ENCODE peak calls at places on chromosomes 11 and 22, in six cellular contexts. S is breast epithelium, G is sigmoid colon, X is transverse colon, I is GM23338, K is prostate gland. E is an unnamed sample.

GRCh38 chr11:1481483-1481825 is 5.1 kb downstream of the MOB2 start:
- DNase-seq in S (no peak), G (peak; percentile 86), X (no peak), I (no peak), K (no peak), E (no peak)

GRCh38 chr11:57417056-57417455 is 9.9 kb downstream of the SLC43A3 start:
- DNase-seq in S (no peak), G (peak; percentile 70), X (no peak), I (no peak), K (no peak), E (peak; percentile 46)

GRCh38 chr11:94926698-94927237 is 46.6 kb downstream of the CWC15 start:
- DNase-seq in S (peak; percentile 59), G (peak; percentile 93), X (peak; percentile 43), I (peak; percentile 25), K (peak; percentile 9), E (no peak)

GRCh38 chr11:22674470-22675426 is 8.3 kb downstream of the GAS2 start:
- DNase-seq in S (no peak), G (no peak), X (no peak), I (no peak), K (no peak), E (no peak)

GRCh38 chr11:103994111-103994510 is 42.3 kb upstream of the DDI1 start:
- DNase-seq in S (no peak), G (no peak), X (no peak), I (no peak), K (no peak), E (no peak)

GRCh38 chr22:50262460-50262911 is 1.0 kb upstream of the MAPK12 start:
- DNase-seq in S (no peak), G (no peak), X (no peak), I (no peak), K (no peak), E (no peak)

GRCh38 chr22:21587803-21588611 is 20.5 kb downstream of the UBE2L3 start:
- DNase-seq in S (no peak), G (no peak), X (peak; percentile 22), I (no peak), K (no peak), E (no peak)

GRCh38 chr11:17839450-17839849 is 104.9 kb downstream of the KCNC1 start:
- DNase-seq in S (no peak), G (no peak), X (no peak), I (no peak), K (peak; percentile 12), E (no peak)

GRCh38 chr11:76206327-76207081 is at the start of gene WNT11:
- DNase-seq in S (no peak), G (no peak), X (peak; percentile 82), I (peak; percentile 78), K (peak; percentile 52), E (no peak)

GRCh38 chr11:119745112-119745511 is 16.1 kb upstream of the NECTIN1 start:
- DNase-seq in S (no peak), G (no peak), X (no peak), I (no peak), K (no peak), E (no peak)

GRCh38 chr11:69866648-69867047 is 47.4 kb upstream of the FGF3 start:
- DNase-seq in S (no peak), G (no peak), X (no peak), I (no peak), K (no peak), E (no peak)

GRCh38 chr11:121141051-121141450 is 40.0 kb downstream of the TECTA start:
- DNase-seq in S (no peak), G (no peak), X (no peak), I (no peak), K (no peak), E (no peak)

GRCh38 chr11:121451982-121452608 is at the start of gene SORL1:
- DNase-seq in S (peak; percentile 81), G (peak; percentile 85), X (peak; percentile 83), I (peak; percentile 93), K (peak; percentile 85), E (peak; percentile 74)

GRCh38 chr11:109704432-109704831 is 282.4 kb downstream of the C11orf87 start:
- DNase-seq in S (no peak), G (no peak), X (no peak), I (no peak), K (no peak), E (no peak)

GRCh38 chr11:68146704-68147474 is 25.7 kb upstream of the CHKA start:
- DNase-seq in S (no peak), G (no peak), X (peak; percentile 84), I (no peak), K (peak; percentile 60), E (peak; percentile 44)

GRCh38 chr11:111684259-111684658 is 81.9 kb downstream of the PPP2R1B start:
- DNase-seq in S (no peak), G (no peak), X (no peak), I (no peak), K (no peak), E (no peak)

GRCh38 chr11:61541568-61541967 is 33.0 kb downstream of the LRRC10B start:
- DNase-seq in S (no peak), G (no peak), X (no peak), I (peak; percentile 80), K (no peak), E (peak; percentile 33)

DNA sequence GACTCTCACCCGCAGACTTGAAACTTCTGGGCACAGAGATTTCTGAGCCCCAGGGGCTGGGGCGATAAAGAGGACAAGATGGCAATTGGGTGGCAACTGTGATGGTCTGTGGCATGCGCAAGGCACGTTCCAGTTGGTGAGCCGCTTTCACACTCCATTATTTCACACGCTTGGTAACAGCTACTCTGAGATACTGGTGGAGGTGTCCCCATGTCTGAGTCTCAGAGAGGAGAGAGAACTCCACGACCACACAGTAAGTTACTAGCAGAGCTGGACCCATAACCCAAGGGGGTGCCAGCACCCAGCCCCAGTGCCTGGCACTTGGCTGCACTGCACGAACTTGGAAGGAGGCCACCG is 6.0 kb upstream of the KCNJ4 start:
- DNase-seq in S (no peak), G (no peak), X (no peak), I (no peak), K (no peak), E (no peak)
- H3K4me3 ChIP-seq in S (no peak overlapping the region), G (peak overlapping the region; percentile 11), X (no peak overlapping the region), I (peak overlapping the region; percentile 51), K (no peak overlapping the region), E (no peak overlapping the region)

DNA sequence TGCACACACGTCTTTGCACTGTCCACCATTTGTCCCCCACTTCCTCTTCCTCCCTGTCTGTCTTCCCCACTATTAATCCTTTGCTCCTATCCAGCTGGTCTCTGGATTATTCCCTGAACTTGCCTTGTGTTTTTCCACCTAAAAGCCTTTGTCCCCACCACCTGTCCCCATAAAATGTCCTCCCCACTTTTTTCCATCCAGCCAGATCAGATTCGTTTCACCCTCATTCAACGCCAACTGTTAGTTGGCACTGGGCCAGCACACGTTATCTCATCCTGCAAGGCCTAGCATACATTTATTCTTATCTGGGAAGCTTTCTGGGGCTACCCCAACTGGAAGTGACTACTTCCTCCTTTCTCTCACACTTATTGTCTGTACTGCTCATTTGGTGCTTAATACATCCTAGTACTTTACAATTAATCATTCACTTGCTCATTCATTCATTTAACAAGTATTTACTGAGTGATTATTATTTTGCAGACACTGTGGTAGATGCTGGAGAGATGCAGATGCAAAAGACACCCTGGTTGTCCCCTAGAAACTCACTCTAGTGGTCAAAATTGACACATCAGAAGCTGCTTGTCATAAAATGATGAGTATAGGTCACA is 96.2 kb downstream of the RASSF10 start:
- DNase-seq in S (no peak), G (no peak), X (peak; percentile 22), I (no peak), K (no peak), E (peak; percentile 47)
- TF ChIP-seq POLR2AphosphoS5 in S (no peak), G (no peak), X (no peak), I (no peak), K (no peak), E (peak; percentile 41)

GRCh38 chr22:32843300-32843699 is 41.8 kb downstream of the TIMP3 start:
- DNase-seq in S (no peak), G (no peak), X (no peak), I (no peak), K (no peak), E (no peak)
- H3K4me3 ChIP-seq in S (no peak overlapping the region), G (no peak overlapping the region), X (no peak overlapping the region), I (no peak overlapping the region), K (no peak overlapping the region), E (no peak overlapping the region)

GRCh38 chr11:12812849-12813248 is 138.6 kb downstream of the TEAD1 start:
- DNase-seq in S (no peak), G (no peak), X (no peak), I (no peak), K (no peak), E (no peak)

GRCh38 chr11:12808519-12808918 is 134.3 kb downstream of the TEAD1 start:
- DNase-seq in S (no peak), G (no peak), X (no peak), I (no peak), K (no peak), E (no peak)

GRCh38 chr11:12807621-12808020 is 133.4 kb downstream of the TEAD1 start:
- DNase-seq in S (no peak), G (no peak), X (no peak), I (no peak), K (no peak), E (no peak)

GRCh38 chr11:12811861-12812260 is 137.6 kb downstream of the TEAD1 start:
- DNase-seq in S (no peak), G (no peak), X (no peak), I (no peak), K (no peak), E (no peak)

DNA sequence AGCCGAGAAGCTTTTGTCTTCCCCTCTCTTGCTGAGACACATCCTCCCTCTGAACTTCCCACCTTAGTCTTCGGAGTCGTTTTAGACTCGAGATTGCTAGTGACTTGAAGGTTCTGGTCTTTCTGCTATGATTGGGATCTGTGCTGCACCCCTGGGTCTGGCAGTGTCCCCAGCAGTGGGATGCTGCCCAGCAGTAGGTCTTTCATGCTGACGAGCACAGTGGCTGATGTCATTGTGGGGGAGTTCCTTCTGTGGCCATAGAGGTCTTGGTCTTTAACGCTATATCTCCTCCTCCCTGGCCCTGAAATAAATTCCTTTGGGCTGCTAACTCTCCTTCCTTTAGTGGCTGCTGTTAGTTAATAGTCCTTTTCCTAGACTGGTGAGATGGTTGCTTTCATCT is 136.3 kb downstream of the TEAD1 start:
- DNase-seq in S (no peak), G (no peak), X (no peak), I (no peak), K (no peak), E (no peak)
- TF ChIP-seq POLR2AphosphoS5 in S (no peak), G (no peak), X (no peak), I (no peak), K (no peak), E (no peak)

GRCh38 chr11:124922831-124923230 is 3.8 kb downstream of the HEPN1 start:
- DNase-seq in S (no peak), G (no peak), X (no peak), I (no peak), K (no peak), E (no peak)
- H3K4me3 ChIP-seq in S (no peak overlapping the region), G (no peak overlapping the region), X (no peak overlapping the region), I (no peak overlapping the region), K (no peak overlapping the region), E (no peak overlapping the region)

E was measured in HL-60.